ENCODE peak calls at places on chromosomes 1 and 21, in four cellular contexts. One of them, this sample, is unnamed.

GRCh38 chr1:164440222-164440621 is 118.8 kb upstream of the PBX1 start:
- DNase-seq in AG04449: no peak
- DNase-seq in NCI-H345: no peak
- DNase-seq in hippocampal formation: peak
- DNase-seq in this sample: no peak

GRCh38 chr1:32353886-32354570 is 8.3 kb downstream of the FAM229A start:
- DNase-seq in hippocampal formation: no peak
- DNase-seq in NCI-H345: no peak
- DNase-seq in AG04449: peak
- DNase-seq in this sample: peak

GRCh38 chr21:46124083-46124925 is 26.4 kb downstream of the COL6A2 start:
- DNase-seq in hippocampal formation: no peak
- DNase-seq in AG04449: no peak
- DNase-seq in NCI-H345: no peak
- DNase-seq in this sample: no peak

GRCh38 chr1:42931911-42932422 is 26.7 kb downstream of the SLC2A1 start:
- DNase-seq in AG04449: no peak
- DNase-seq in NCI-H345: no peak
- DNase-seq in hippocampal formation: no peak
- DNase-seq in this sample: peak

GRCh38 chr1:40717960-40718359 is 26.5 kb downstream of the NFYC start:
- DNase-seq in hippocampal formation: no peak
- DNase-seq in NCI-H345: no peak
- DNase-seq in AG04449: no peak
- DNase-seq in this sample: no peak

GRCh38 chr1:210280221-210280620 is 47.6 kb downstream of the SERTAD4 start:
- DNase-seq in NCI-H345: no peak
- DNase-seq in hippocampal formation: no peak
- DNase-seq in AG04449: no peak
- DNase-seq in this sample: no peak

GRCh38 chr21:42865361-42866160 is 13.8 kb downstream of the WDR4 start:
- DNase-seq in AG04449: no peak
- DNase-seq in NCI-H345: peak
- DNase-seq in hippocampal formation: no peak
- DNase-seq in this sample: no peak

GRCh38 chr1:147781056-147781471 is 20.7 kb upstream of the GJA5 start:
- DNase-seq in NCI-H345: no peak
- DNase-seq in hippocampal formation: no peak
- DNase-seq in AG04449: no peak
- DNase-seq in this sample: no peak

GRCh38 chr1:31377361-31377863 is 4.5 kb upstream of the FABP3 start:
- DNase-seq in NCI-H345: no peak
- DNase-seq in hippocampal formation: no peak
- DNase-seq in AG04449: no peak
- DNase-seq in this sample: no peak

GRCh38 chr1:153465728-153466625 is 5.5 kb upstream of the S100A7 start:
- DNase-seq in hippocampal formation: no peak
- DNase-seq in NCI-H345: no peak
- DNase-seq in AG04449: no peak
- DNase-seq in this sample: peak

GRCh38 chr1:194353121-194353520 is 1166.7 kb upstream of the B3GALT2 start:
- DNase-seq in NCI-H345: no peak
- DNase-seq in AG04449: no peak
- DNase-seq in hippocampal formation: no peak
- DNase-seq in this sample: no peak

GRCh38 chr1:167210966-167211674 is 9.6 kb upstream of the POU2F1 start:
- DNase-seq in AG04449: no peak
- DNase-seq in NCI-H345: no peak
- DNase-seq in hippocampal formation: no peak
- DNase-seq in this sample: peak

GRCh38 chr1:47935163-47935562 is 62.0 kb downstream of the TRABD2B start:
- DNase-seq in AG04449: no peak
- DNase-seq in hippocampal formation: no peak
- DNase-seq in NCI-H345: no peak
- DNase-seq in this sample: no peak

GRCh38 chr1:118862755-118863154 is 125.4 kb downstream of the TBX15 start:
- DNase-seq in hippocampal formation: no peak
- DNase-seq in NCI-H345: no peak
- DNase-seq in AG04449: peak
- DNase-seq in this sample: no peak

GRCh38 chr1:239394107-239394506 is 7.7 kb downstream of the CHRM3 start:
- DNase-seq in NCI-H345: no peak
- DNase-seq in hippocampal formation: no peak
- DNase-seq in AG04449: no peak
- DNase-seq in this sample: no peak

GRCh38 chr1:91876040-91876470 is 9.9 kb downstream of the TGFBR3 start:
- DNase-seq in NCI-H345: no peak
- DNase-seq in hippocampal formation: no peak
- DNase-seq in AG04449: no peak
- DNase-seq in this sample: no peak

GRCh38 chr21:38467911-38468310 is 30.4 kb downstream of the ERG start:
- DNase-seq in AG04449: no peak
- DNase-seq in hippocampal formation: no peak
- DNase-seq in NCI-H345: no peak
- DNase-seq in this sample: peak

GRCh38 chr1:87197156-87197555 is 131.5 kb upstream of the LMO4 start:
- DNase-seq in NCI-H345: no peak
- DNase-seq in AG04449: no peak
- DNase-seq in hippocampal formation: no peak
- DNase-seq in this sample: no peak

GRCh38 chr1:157163273-157164127 is 25.3 kb upstream of the ETV3 start:
- DNase-seq in AG04449: no peak
- DNase-seq in hippocampal formation: peak
- DNase-seq in NCI-H345: peak
- DNase-seq in this sample: peak

GRCh38 chr1:96384611-96385010 is 337.0 kb upstream of the PTBP2 start:
- DNase-seq in hippocampal formation: no peak
- DNase-seq in AG04449: no peak
- DNase-seq in NCI-H345: no peak
- DNase-seq in this sample: no peak

GRCh38 chr1:179786815-179787736 is 44.0 kb downstream of the FAM163A start:
- DNase-seq in AG04449: no peak
- DNase-seq in NCI-H345: peak
- DNase-seq in hippocampal formation: no peak
- DNase-seq in this sample: no peak